ENCODE peak calls at places on chromosomes 7 and 10, in five cellular contexts. R is Panc1, J is EH, P is left cardiac atrium, M is GM12891. D is an unnamed sample.

GRCh38 chr7:155190608-155191536 is 106.8 kb upstream of the INSIG1 start:
- DNase-seq in R (no peak), J (peak), P (peak), M (peak), D (peak)

GRCh38 chr10:36280396-36280795 is 638.3 kb upstream of the FZD8 start:
- DNase-seq in M (no peak), P (no peak), J (peak), R (no peak), D (peak)

GRCh38 chr7:2701832-2702593 is 14.0 kb downstream of the AMZ1 start:
- DNase-seq in P (peak), M (no peak), J (peak), R (no peak), D (no peak)

GRCh38 chr7:32518534-32519140 is 23.3 kb downstream of the AVL9 start:
- DNase-seq in R (no peak), J (peak), M (no peak), P (no peak), D (peak)

GRCh38 chr10:102777696-102778530 is 34.2 kb downstream of the WBP1L start:
- DNase-seq in J (no peak), P (no peak), M (no peak), R (no peak), D (peak)

GRCh38 chr10:66680886-66681285 is 244.9 kb upstream of the LRRTM3 start:
- DNase-seq in M (no peak), J (peak), P (no peak), R (no peak), D (peak)

GRCh38 chr7:155722118-155722517 is 77.7 kb downstream of the RBM33 start:
- DNase-seq in R (no peak), P (no peak), J (no peak), M (no peak), D (no peak)

GRCh38 chr10:80131499-80131901 is 1.0 kb upstream of the PLAC9 start:
- DNase-seq in P (no peak), J (peak), R (no peak), M (no peak), D (no peak)

GRCh38 chr10:100019824-100020160 is 10.0 kb upstream of the DNMBP start:
- DNase-seq in M (no peak), R (no peak), J (no peak), P (no peak), D (no peak)

GRCh38 chr7:152341039-152341913 is 94.5 kb downstream of the KMT2C start:
- DNase-seq in P (no peak), J (peak), M (no peak), R (peak), D (peak)

GRCh38 chr7:148699024-148699771 is 495 bp downstream of the CUL1 start:
- DNase-seq in R (no peak), P (peak), J (peak), M (peak), D (peak)

GRCh38 chr7:91564101-91564500 is 299.9 kb downstream of the FZD1 start:
- DNase-seq in M (no peak), P (no peak), J (no peak), R (no peak), D (no peak)

GRCh38 chr7:159056722-159057121 is 87.9 kb downstream of the VIPR2 start:
- DNase-seq in J (no peak), P (no peak), M (no peak), R (no peak), D (no peak)

GRCh38 chr10:25261571-25261970 is 86.8 kb downstream of the GPR158 start:
- DNase-seq in R (no peak), P (no peak), J (no peak), M (no peak), D (no peak)

GRCh38 chr7:108415821-108416536 is 40.3 kb downstream of the NRCAM start:
- DNase-seq in R (no peak), P (no peak), J (peak), M (no peak), D (peak)

GRCh38 chr10:123007558-123008378 is 827 bp downstream of the IKZF5 start:
- DNase-seq in R (peak), M (peak), J (peak), P (peak), D (peak)

GRCh38 chr10:124648738-124649137 is 95.4 kb downstream of the FAM53B start:
- DNase-seq in M (no peak), R (no peak), P (peak), J (peak), D (peak)

GRCh38 chr10:71972746-71973695 is 8.8 kb downstream of the CHST3 start:
- DNase-seq in M (no peak), P (no peak), R (no peak), J (peak), D (no peak)

GRCh38 chr10:7337431-7338171 is 73.2 kb downstream of the SFMBT2 start:
- DNase-seq in R (no peak), M (peak), P (no peak), J (no peak), D (no peak)

GRCh38 chr10:154348-154747 is 19.1 kb downstream of the ZMYND11 start:
- DNase-seq in M (no peak), P (no peak), J (peak), R (no peak), D (peak)

GRCh38 chr7:3429981-3430380 is 128.9 kb downstream of the SDK1 start:
- DNase-seq in J (no peak), R (no peak), P (no peak), M (no peak), D (no peak)

GRCh38 chr7:157829491-157829890 is 492.7 kb downstream of the DNAJB6 start:
- DNase-seq in R (no peak), P (no peak), J (no peak), M (no peak), D (no peak)

GRCh38 chr10:80283119-80283518 is 6.3 kb downstream of the MAT1A start:
- DNase-seq in R (no peak), P (no peak), M (no peak), J (no peak), D (no peak)

GRCh38 chr10:80444646-80445319 is 9.3 kb upstream of the TSPAN14 start:
- DNase-seq in J (peak), P (peak), M (peak), R (peak), D (peak)

GRCh38 chr10:7407368-7408002 is 3.3 kb downstream of the SFMBT2 start:
- DNase-seq in J (no peak), P (no peak), M (no peak), R (no peak), D (no peak)

GRCh38 chr10:130512936-130513335 is 376.7 kb downstream of the GLRX3 start:
- DNase-seq in M (no peak), J (no peak), P (no peak), R (no peak), D (no peak)

GRCh38 chr7:35776686-35777085 is 24.2 kb upstream of the SEPTIN7 start:
- DNase-seq in R (no peak), J (no peak), P (no peak), M (no peak), D (no peak)

GRCh38 chr7:137953043-137953691 is 48.7 kb downstream of the CREB3L2 start:
- DNase-seq in R (no peak), J (peak), M (no peak), P (no peak), D (peak)

GRCh38 chr10:3668276-3668960 is 116.6 kb downstream of the KLF6 start:
- DNase-seq in J (peak), R (no peak), M (no peak), P (peak), D (peak)